ENCODE peak calls at places on chromosomes 2 and 18, in nine cellular contexts. V, W, F, C, U, Z, K, I and D are unnamed samples.
A peak's percentile ranks its signal among the peaks of the same experiment; 100 is the strongest.

GRCh38 chr2:214808481-214808931 is 977 bp downstream of the BARD1 start:
- DNase-seq in V (no peak), W (no peak), F (no peak), C (peak; percentile 12), U (peak; percentile 36), Z (no peak), K (peak; percentile 18), I (no peak), D (no peak)

GRCh38 chr2:72934683-72935610 is 17.6 kb downstream of the EMX1 start:
- DNase-seq in V (peak; percentile 34), W (no peak), F (no peak), C (no peak), U (peak; percentile 5), Z (no peak), K (no peak), I (no peak), D (no peak)

GRCh38 chr18:32770181-32770650 is 2.6 kb downstream of the KLHL14 start:
- DNase-seq in V (no peak), W (no peak), F (no peak), C (no peak), U (peak; percentile 95), Z (no peak), K (no peak), I (no peak), D (no peak)

GRCh38 chr2:22301251-22301650 is 1083.7 kb upstream of the KLHL29 start:
- DNase-seq in V (no peak), W (no peak), F (no peak), C (no peak), U (no peak), Z (no peak), K (no peak), I (no peak), D (no peak)

GRCh38 chr18:37385846-37386435 is 179.7 kb downstream of the CELF4 start:
- DNase-seq in V (no peak), W (peak; percentile 43), F (no peak), C (peak; percentile 51), U (peak; percentile 73), Z (no peak), K (peak; percentile 26), I (no peak), D (no peak)

GRCh38 chr2:151051584-151052220 is 210.0 kb downstream of the RBM43 start:
- DNase-seq in V (no peak), W (peak; percentile 61), F (peak; percentile 6), C (peak; percentile 80), U (peak; percentile 40), Z (no peak), K (peak; percentile 70), I (no peak), D (no peak)

GRCh38 chr2:207632575-207633492 is 7.6 kb upstream of the METTL21A start:
- DNase-seq in V (no peak), W (peak; percentile 49), F (no peak), C (peak; percentile 55), U (no peak), Z (no peak), K (peak; percentile 81), I (no peak), D (peak; percentile 48)

GRCh38 chr18:51361130-51361860 is 163.8 kb upstream of the MEX3C start:
- DNase-seq in V (no peak), W (no peak), F (peak; percentile 13), C (peak; percentile 50), U (no peak), Z (no peak), K (no peak), I (no peak), D (no peak)

GRCh38 chr2:230153390-230153976 is 66.3 kb downstream of the SP110 start:
- DNase-seq in V (no peak), W (no peak), F (no peak), C (peak; percentile 23), U (no peak), Z (no peak), K (peak; percentile 33), I (no peak), D (no peak)

GRCh38 chr2:233059797-233060499 is at the start of gene INPP5D:
- DNase-seq in V (peak; percentile 77), W (peak; percentile 52), F (peak; percentile 63), C (no peak), U (no peak), Z (peak; percentile 71), K (no peak), I (no peak), D (peak; percentile 76)

GRCh38 chr18:7307586-7307985 is 76.7 kb downstream of the LRRC30 start:
- DNase-seq in V (no peak), W (no peak), F (no peak), C (no peak), U (no peak), Z (no peak), K (no peak), I (no peak), D (no peak)

GRCh38 chr2:215435261-215435808 is 533 bp downstream of the FN1 start:
- DNase-seq in V (peak; percentile 80), W (no peak), F (no peak), C (no peak), U (peak; percentile 12), Z (no peak), K (peak; percentile 70), I (no peak), D (peak; percentile 53)

GRCh38 chr2:75737961-75738360 is 27.2 kb upstream of the GCFC2 start:
- DNase-seq in V (no peak), W (no peak), F (no peak), C (no peak), U (no peak), Z (no peak), K (no peak), I (no peak), D (no peak)

GRCh38 chr2:207601774-207602173 is 23.4 kb downstream of the METTL21A start:
- DNase-seq in V (no peak), W (no peak), F (no peak), C (no peak), U (no peak), Z (no peak), K (no peak), I (no peak), D (no peak)

GRCh38 chr2:126835811-126836210 is 62.9 kb upstream of the TEX51 start:
- DNase-seq in V (no peak), W (no peak), F (no peak), C (no peak), U (no peak), Z (no peak), K (no peak), I (no peak), D (no peak)

GRCh38 chr2:143852748-143853147 is 667.2 kb downstream of the ZEB2 start:
- DNase-seq in V (no peak), W (no peak), F (no peak), C (no peak), U (peak; percentile 37), Z (no peak), K (no peak), I (no peak), D (no peak)

GRCh38 chr18:54749291-54749690 is 79.0 kb upstream of the RAB27B start:
- DNase-seq in V (no peak), W (no peak), F (no peak), C (no peak), U (no peak), Z (no peak), K (no peak), I (no peak), D (no peak)

GRCh38 chr2:101113441-101114267 is 37.5 kb downstream of the TBC1D8 start:
- DNase-seq in V (no peak), W (peak; percentile 78), F (no peak), C (peak; percentile 97), U (peak; percentile 90), Z (no peak), K (peak; percentile 93), I (no peak), D (no peak)

GRCh38 chr2:237997521-237997920 is 30.7 kb downstream of the UBE2F start:
- DNase-seq in V (no peak), W (no peak), F (no peak), C (no peak), U (no peak), Z (no peak), K (no peak), I (no peak), D (no peak)

GRCh38 chr18:25349926-25350560 is 1.9 kb downstream of the ZNF521 start:
- DNase-seq in V (peak; percentile 78), W (no peak), F (peak; percentile 21), C (no peak), U (peak; percentile 71), Z (peak; percentile 16), K (peak; percentile 64), I (peak; percentile 8), D (peak; percentile 43)